ENCODE peak calls at places on chromosomes 6 and 20, in four cellular contexts. Q is AG10803, G is HTR-8/SVneo, T is neural crest cell. F is an unnamed sample.

GRCh38 chr6:127013865-127014264 is 104.6 kb upstream of the RSPO3 start:
- DNase-seq in Q (no peak), G (no peak), T (no peak), F (no peak)

GRCh38 chr6:18034798-18035202 is 47.4 kb upstream of the KIF13A start:
- DNase-seq in Q (no peak), G (no peak), T (no peak), F (no peak)

GRCh38 chr6:113004691-113005270 is 657.7 kb downstream of the RFPL4B start:
- DNase-seq in Q (no peak), G (no peak), T (no peak), F (no peak)

GRCh38 chr20:17364681-17365080 is 137.8 kb downstream of the PCSK2 start:
- DNase-seq in Q (no peak), G (no peak), T (no peak), F (no peak)

GRCh38 chr20:44170796-44171410 is 16.1 kb downstream of the JPH2 start:
- DNase-seq in Q (peak), G (no peak), T (no peak), F (no peak)

GRCh38 chr6:84547341-84547794 is 217.0 kb downstream of the TBX18 start:
- DNase-seq in Q (no peak), G (no peak), T (no peak), F (no peak)

GRCh38 chr6:16712931-16713484 is 48.3 kb downstream of the ATXN1 start:
- DNase-seq in Q (peak), G (peak), T (no peak), F (no peak)

GRCh38 chr6:107716688-107717089 is 107.4 kb downstream of the SCML4 start:
- DNase-seq in Q (peak), G (no peak), T (no peak), F (no peak)

GRCh38 chr20:59145247-59145925 is 18.2 kb upstream of the ZNF831 start:
- DNase-seq in Q (no peak), G (no peak), T (no peak), F (no peak)

GRCh38 chr6:77962070-77962469 is 309.2 kb downstream of the MEI4 start:
- DNase-seq in Q (no peak), G (no peak), T (no peak), F (no peak)

GRCh38 chr6:27650620-27651370 is 177.9 kb upstream of the ZNF184 start:
- DNase-seq in Q (no peak), G (no peak), T (peak), F (peak)

GRCh38 chr6:99993533-99994251 is at the start of gene MCHR2:
- DNase-seq in Q (no peak), G (no peak), T (no peak), F (peak)

GRCh38 chr6:54002118-54002517 is 109.1 kb upstream of the MLIP start:
- DNase-seq in Q (peak), G (no peak), T (no peak), F (no peak)

GRCh38 chr20:21371193-21371592 is 26.1 kb downstream of the NKX2-4 start:
- DNase-seq in Q (no peak), G (no peak), T (no peak), F (no peak)

GRCh38 chr6:148831064-148831463 is 84.2 kb downstream of the UST start:
- DNase-seq in Q (no peak), G (no peak), T (no peak), F (no peak)

GRCh38 chr6:42689371-42689770 is 33.0 kb downstream of the PRPH2 start:
- DNase-seq in Q (no peak), G (no peak), T (no peak), F (no peak)

GRCh38 chr6:159232106-159232645 is 63.0 kb downstream of the FNDC1 start:
- DNase-seq in Q (no peak), G (no peak), T (no peak), F (no peak)

GRCh38 chr20:48339147-48339985 is 488.4 kb downstream of the PREX1 start:
- DNase-seq in Q (peak), G (peak), T (no peak), F (no peak)

GRCh38 chr6:53300656-53301551 is 47.8 kb downstream of the ELOVL5 start:
- DNase-seq in Q (peak), G (no peak), T (no peak), F (no peak)

GRCh38 chr6:16854986-16855385 is 93.7 kb upstream of the ATXN1 start:
- DNase-seq in Q (no peak), G (no peak), T (no peak), F (no peak)

GRCh38 chr20:42027746-42028268 is 409.6 kb upstream of the CHD6 start:
- DNase-seq in Q (no peak), G (no peak), T (no peak), F (no peak)

GRCh38 chr6:44363377-44363926 is 21.0 kb downstream of the SPATS1 start:
- DNase-seq in Q (no peak), G (no peak), T (no peak), F (no peak)

GRCh38 chr20:6831461-6831860 is 64.0 kb downstream of the BMP2 start:
- DNase-seq in Q (no peak), G (no peak), T (no peak), F (no peak)